ENCODE peak calls at places on chromosomes 6 and 20, in ten cellular contexts. One of them, this sample, is unnamed.

GRCh38 chr6:169225887-169226286 is 27.8 kb downstream of the THBS2 start:
- DNase-seq in neural progenitor cell: no peak
- DNase-seq in kidney tubule cell: no peak
- DNase-seq in activated CD4-positive, CD25-positive, alpha-beta regulatory T cell: no peak
- DNase-seq in ACHN: no peak
- DNase-seq in EL: no peak
- DNase-seq in stimulated activated CD8-positive, alpha-beta memory T cell treated with anti-CD3 and anti-CD28 coated beads, Interleukin-7, amount 100 ng/mL, for 24 hours: no peak
- DNase-seq in myocyte: no peak
- DNase-seq in endothelial cell: no peak
- DNase-seq in hippocampal formation: no peak
- DNase-seq in this sample: no peak

GRCh38 chr6:159760602-159761057 is 1.2 kb upstream of the ACAT2 start:
- DNase-seq in neural progenitor cell: peak
- DNase-seq in kidney tubule cell: peak
- DNase-seq in activated CD4-positive, CD25-positive, alpha-beta regulatory T cell: no peak
- DNase-seq in ACHN: peak
- DNase-seq in EL: peak
- DNase-seq in stimulated activated CD8-positive, alpha-beta memory T cell treated with anti-CD3 and anti-CD28 coated beads, Interleukin-7, amount 100 ng/mL, for 24 hours: no peak
- DNase-seq in myocyte: peak
- DNase-seq in endothelial cell: peak
- DNase-seq in hippocampal formation: no peak
- DNase-seq in this sample: peak

GRCh38 chr6:119022796-119023195 is 55.7 kb downstream of the FAM184A start:
- DNase-seq in neural progenitor cell: no peak
- DNase-seq in kidney tubule cell: no peak
- DNase-seq in activated CD4-positive, CD25-positive, alpha-beta regulatory T cell: no peak
- DNase-seq in ACHN: no peak
- DNase-seq in EL: no peak
- DNase-seq in stimulated activated CD8-positive, alpha-beta memory T cell treated with anti-CD3 and anti-CD28 coated beads, Interleukin-7, amount 100 ng/mL, for 24 hours: no peak
- DNase-seq in myocyte: no peak
- DNase-seq in endothelial cell: no peak
- DNase-seq in hippocampal formation: no peak
- DNase-seq in this sample: no peak

GRCh38 chr6:44704240-44705150 is 317.0 kb downstream of the CDC5L start:
- DNase-seq in neural progenitor cell: no peak
- DNase-seq in kidney tubule cell: no peak
- DNase-seq in activated CD4-positive, CD25-positive, alpha-beta regulatory T cell: no peak
- DNase-seq in ACHN: no peak
- DNase-seq in EL: no peak
- DNase-seq in stimulated activated CD8-positive, alpha-beta memory T cell treated with anti-CD3 and anti-CD28 coated beads, Interleukin-7, amount 100 ng/mL, for 24 hours: peak
- DNase-seq in myocyte: peak
- DNase-seq in endothelial cell: no peak
- DNase-seq in hippocampal formation: no peak
- DNase-seq in this sample: no peak

GRCh38 chr6:127129281-127129680 is 10.8 kb downstream of the RSPO3 start:
- DNase-seq in neural progenitor cell: no peak
- DNase-seq in kidney tubule cell: no peak
- DNase-seq in activated CD4-positive, CD25-positive, alpha-beta regulatory T cell: no peak
- DNase-seq in ACHN: no peak
- DNase-seq in EL: no peak
- DNase-seq in stimulated activated CD8-positive, alpha-beta memory T cell treated with anti-CD3 and anti-CD28 coated beads, Interleukin-7, amount 100 ng/mL, for 24 hours: no peak
- DNase-seq in myocyte: no peak
- DNase-seq in endothelial cell: no peak
- DNase-seq in hippocampal formation: no peak
- DNase-seq in this sample: no peak

GRCh38 chr6:150492507-150492906 is 107.2 kb upstream of the PLEKHG1 start:
- DNase-seq in neural progenitor cell: no peak
- DNase-seq in kidney tubule cell: peak
- DNase-seq in activated CD4-positive, CD25-positive, alpha-beta regulatory T cell: no peak
- DNase-seq in ACHN: peak
- DNase-seq in EL: no peak
- DNase-seq in stimulated activated CD8-positive, alpha-beta memory T cell treated with anti-CD3 and anti-CD28 coated beads, Interleukin-7, amount 100 ng/mL, for 24 hours: no peak
- DNase-seq in myocyte: no peak
- DNase-seq in endothelial cell: no peak
- DNase-seq in hippocampal formation: no peak
- DNase-seq in this sample: peak

GRCh38 chr20:62739581-62740285 is 31.1 kb downstream of the NTSR1 start:
- DNase-seq in neural progenitor cell: no peak
- DNase-seq in kidney tubule cell: no peak
- DNase-seq in activated CD4-positive, CD25-positive, alpha-beta regulatory T cell: peak
- DNase-seq in ACHN: no peak
- DNase-seq in EL: peak
- DNase-seq in stimulated activated CD8-positive, alpha-beta memory T cell treated with anti-CD3 and anti-CD28 coated beads, Interleukin-7, amount 100 ng/mL, for 24 hours: peak
- DNase-seq in myocyte: peak
- DNase-seq in endothelial cell: no peak
- DNase-seq in hippocampal formation: no peak
- DNase-seq in this sample: no peak

GRCh38 chr6:3455121-3455489 is 1.7 kb downstream of the SLC22A23 start:
- DNase-seq in neural progenitor cell: no peak
- DNase-seq in kidney tubule cell: no peak
- DNase-seq in activated CD4-positive, CD25-positive, alpha-beta regulatory T cell: no peak
- DNase-seq in ACHN: no peak
- DNase-seq in EL: no peak
- DNase-seq in stimulated activated CD8-positive, alpha-beta memory T cell treated with anti-CD3 and anti-CD28 coated beads, Interleukin-7, amount 100 ng/mL, for 24 hours: no peak
- DNase-seq in myocyte: no peak
- DNase-seq in endothelial cell: no peak
- DNase-seq in hippocampal formation: no peak
- DNase-seq in this sample: peak

GRCh38 chr6:15881150-15881549 is 218.3 kb upstream of the DTNBP1 start:
- DNase-seq in neural progenitor cell: no peak
- DNase-seq in kidney tubule cell: no peak
- DNase-seq in activated CD4-positive, CD25-positive, alpha-beta regulatory T cell: no peak
- DNase-seq in ACHN: no peak
- DNase-seq in EL: no peak
- DNase-seq in stimulated activated CD8-positive, alpha-beta memory T cell treated with anti-CD3 and anti-CD28 coated beads, Interleukin-7, amount 100 ng/mL, for 24 hours: no peak
- DNase-seq in myocyte: no peak
- DNase-seq in endothelial cell: no peak
- DNase-seq in hippocampal formation: peak
- DNase-seq in this sample: no peak

GRCh38 chr6:3612341-3613041 is 139.0 kb downstream of the PXDC1 start:
- DNase-seq in neural progenitor cell: no peak
- DNase-seq in kidney tubule cell: peak
- DNase-seq in activated CD4-positive, CD25-positive, alpha-beta regulatory T cell: no peak
- DNase-seq in ACHN: peak
- DNase-seq in EL: peak
- DNase-seq in stimulated activated CD8-positive, alpha-beta memory T cell treated with anti-CD3 and anti-CD28 coated beads, Interleukin-7, amount 100 ng/mL, for 24 hours: no peak
- DNase-seq in myocyte: peak
- DNase-seq in endothelial cell: no peak
- DNase-seq in hippocampal formation: no peak
- DNase-seq in this sample: peak

GRCh38 chr6:107576852-107577251 is 86.9 kb downstream of the SOBP start:
- DNase-seq in neural progenitor cell: no peak
- DNase-seq in kidney tubule cell: peak
- DNase-seq in activated CD4-positive, CD25-positive, alpha-beta regulatory T cell: no peak
- DNase-seq in ACHN: peak
- DNase-seq in EL: peak
- DNase-seq in stimulated activated CD8-positive, alpha-beta memory T cell treated with anti-CD3 and anti-CD28 coated beads, Interleukin-7, amount 100 ng/mL, for 24 hours: no peak
- DNase-seq in myocyte: peak
- DNase-seq in endothelial cell: no peak
- DNase-seq in hippocampal formation: no peak
- DNase-seq in this sample: peak

GRCh38 chr6:65004283-65004682 is 702.7 kb downstream of the EYS start:
- DNase-seq in neural progenitor cell: no peak
- DNase-seq in kidney tubule cell: no peak
- DNase-seq in activated CD4-positive, CD25-positive, alpha-beta regulatory T cell: no peak
- DNase-seq in ACHN: no peak
- DNase-seq in EL: no peak
- DNase-seq in stimulated activated CD8-positive, alpha-beta memory T cell treated with anti-CD3 and anti-CD28 coated beads, Interleukin-7, amount 100 ng/mL, for 24 hours: no peak
- DNase-seq in myocyte: no peak
- DNase-seq in endothelial cell: no peak
- DNase-seq in hippocampal formation: no peak
- DNase-seq in this sample: no peak

GRCh38 chr6:85360794-85361642 is 88.9 kb upstream of the NT5E start:
- DNase-seq in neural progenitor cell: no peak
- DNase-seq in kidney tubule cell: peak
- DNase-seq in activated CD4-positive, CD25-positive, alpha-beta regulatory T cell: no peak
- DNase-seq in ACHN: peak
- DNase-seq in EL: peak
- DNase-seq in stimulated activated CD8-positive, alpha-beta memory T cell treated with anti-CD3 and anti-CD28 coated beads, Interleukin-7, amount 100 ng/mL, for 24 hours: no peak
- DNase-seq in myocyte: peak
- DNase-seq in endothelial cell: no peak
- DNase-seq in hippocampal formation: no peak
- DNase-seq in this sample: peak

GRCh38 chr20:49704932-49705336 is 8.7 kb downstream of the B4GALT5 start:
- DNase-seq in neural progenitor cell: no peak
- DNase-seq in kidney tubule cell: no peak
- DNase-seq in activated CD4-positive, CD25-positive, alpha-beta regulatory T cell: no peak
- DNase-seq in ACHN: no peak
- DNase-seq in EL: no peak
- DNase-seq in stimulated activated CD8-positive, alpha-beta memory T cell treated with anti-CD3 and anti-CD28 coated beads, Interleukin-7, amount 100 ng/mL, for 24 hours: no peak
- DNase-seq in myocyte: no peak
- DNase-seq in endothelial cell: no peak
- DNase-seq in hippocampal formation: no peak
- DNase-seq in this sample: no peak

GRCh38 chr6:91387290-91388062 is 800.6 kb upstream of the MAP3K7 start:
- DNase-seq in neural progenitor cell: peak
- DNase-seq in kidney tubule cell: no peak
- DNase-seq in activated CD4-positive, CD25-positive, alpha-beta regulatory T cell: no peak
- DNase-seq in ACHN: no peak
- DNase-seq in EL: no peak
- DNase-seq in stimulated activated CD8-positive, alpha-beta memory T cell treated with anti-CD3 and anti-CD28 coated beads, Interleukin-7, amount 100 ng/mL, for 24 hours: no peak
- DNase-seq in myocyte: no peak
- DNase-seq in endothelial cell: peak
- DNase-seq in hippocampal formation: no peak
- DNase-seq in this sample: no peak

GRCh38 chr6:14386263-14386981 is 268.9 kb downstream of the CD83 start:
- DNase-seq in neural progenitor cell: no peak
- DNase-seq in kidney tubule cell: no peak
- DNase-seq in activated CD4-positive, CD25-positive, alpha-beta regulatory T cell: no peak
- DNase-seq in ACHN: no peak
- DNase-seq in EL: no peak
- DNase-seq in stimulated activated CD8-positive, alpha-beta memory T cell treated with anti-CD3 and anti-CD28 coated beads, Interleukin-7, amount 100 ng/mL, for 24 hours: no peak
- DNase-seq in myocyte: no peak
- DNase-seq in endothelial cell: no peak
- DNase-seq in hippocampal formation: no peak
- DNase-seq in this sample: no peak

GRCh38 chr20:59604770-59605665 is 678 bp downstream of the PHACTR3 start:
- DNase-seq in neural progenitor cell: peak
- DNase-seq in kidney tubule cell: peak
- DNase-seq in activated CD4-positive, CD25-positive, alpha-beta regulatory T cell: no peak
- DNase-seq in ACHN: no peak
- DNase-seq in EL: no peak
- DNase-seq in stimulated activated CD8-positive, alpha-beta memory T cell treated with anti-CD3 and anti-CD28 coated beads, Interleukin-7, amount 100 ng/mL, for 24 hours: no peak
- DNase-seq in myocyte: no peak
- DNase-seq in endothelial cell: peak
- DNase-seq in hippocampal formation: peak
- DNase-seq in this sample: no peak

GRCh38 chr6:36067374-36068011 is 39.9 kb downstream of the MAPK14 start:
- DNase-seq in neural progenitor cell: no peak
- DNase-seq in kidney tubule cell: no peak
- DNase-seq in activated CD4-positive, CD25-positive, alpha-beta regulatory T cell: no peak
- DNase-seq in ACHN: no peak
- DNase-seq in EL: no peak
- DNase-seq in stimulated activated CD8-positive, alpha-beta memory T cell treated with anti-CD3 and anti-CD28 coated beads, Interleukin-7, amount 100 ng/mL, for 24 hours: no peak
- DNase-seq in myocyte: no peak
- DNase-seq in endothelial cell: no peak
- DNase-seq in hippocampal formation: no peak
- DNase-seq in this sample: peak

GRCh38 chr6:132962936-132963579 is 148.7 kb downstream of the RPS12 start:
- DNase-seq in neural progenitor cell: peak
- DNase-seq in kidney tubule cell: peak
- DNase-seq in activated CD4-positive, CD25-positive, alpha-beta regulatory T cell: peak
- DNase-seq in ACHN: peak
- DNase-seq in EL: peak
- DNase-seq in stimulated activated CD8-positive, alpha-beta memory T cell treated with anti-CD3 and anti-CD28 coated beads, Interleukin-7, amount 100 ng/mL, for 24 hours: peak
- DNase-seq in myocyte: peak
- DNase-seq in endothelial cell: peak
- DNase-seq in hippocampal formation: peak
- DNase-seq in this sample: peak

GRCh38 chr20:46583411-46584214 is 33.2 kb upstream of the OCSTAMP start:
- DNase-seq in neural progenitor cell: peak
- DNase-seq in kidney tubule cell: no peak
- DNase-seq in activated CD4-positive, CD25-positive, alpha-beta regulatory T cell: no peak
- DNase-seq in ACHN: no peak
- DNase-seq in EL: no peak
- DNase-seq in stimulated activated CD8-positive, alpha-beta memory T cell treated with anti-CD3 and anti-CD28 coated beads, Interleukin-7, amount 100 ng/mL, for 24 hours: no peak
- DNase-seq in myocyte: no peak
- DNase-seq in endothelial cell: no peak
- DNase-seq in hippocampal formation: peak
- DNase-seq in this sample: no peak

GRCh38 chr20:32062776-32063170 is 10.7 kb downstream of the HCK start:
- DNase-seq in neural progenitor cell: no peak
- DNase-seq in kidney tubule cell: no peak
- DNase-seq in activated CD4-positive, CD25-positive, alpha-beta regulatory T cell: no peak
- DNase-seq in ACHN: no peak
- DNase-seq in EL: no peak
- DNase-seq in stimulated activated CD8-positive, alpha-beta memory T cell treated with anti-CD3 and anti-CD28 coated beads, Interleukin-7, amount 100 ng/mL, for 24 hours: no peak
- DNase-seq in myocyte: no peak
- DNase-seq in endothelial cell: no peak
- DNase-seq in hippocampal formation: peak
- DNase-seq in this sample: no peak

GRCh38 chr6:154292855-154293519 is 63.6 kb downstream of the IPCEF1 start:
- DNase-seq in neural progenitor cell: no peak
- DNase-seq in kidney tubule cell: peak
- DNase-seq in activated CD4-positive, CD25-positive, alpha-beta regulatory T cell: no peak
- DNase-seq in ACHN: peak
- DNase-seq in EL: peak
- DNase-seq in stimulated activated CD8-positive, alpha-beta memory T cell treated with anti-CD3 and anti-CD28 coated beads, Interleukin-7, amount 100 ng/mL, for 24 hours: no peak
- DNase-seq in myocyte: no peak
- DNase-seq in endothelial cell: no peak
- DNase-seq in hippocampal formation: no peak
- DNase-seq in this sample: peak

GRCh38 chr6:157239671-157240058 is 83.7 kb downstream of the TMEM242 start:
- DNase-seq in neural progenitor cell: no peak
- DNase-seq in kidney tubule cell: no peak
- DNase-seq in activated CD4-positive, CD25-positive, alpha-beta regulatory T cell: no peak
- DNase-seq in ACHN: no peak
- DNase-seq in EL: no peak
- DNase-seq in stimulated activated CD8-positive, alpha-beta memory T cell treated with anti-CD3 and anti-CD28 coated beads, Interleukin-7, amount 100 ng/mL, for 24 hours: no peak
- DNase-seq in myocyte: no peak
- DNase-seq in endothelial cell: no peak
- DNase-seq in hippocampal formation: no peak
- DNase-seq in this sample: no peak

GRCh38 chr6:148440877-148441453 is 98.3 kb downstream of the SASH1 start:
- DNase-seq in neural progenitor cell: peak
- DNase-seq in kidney tubule cell: peak
- DNase-seq in activated CD4-positive, CD25-positive, alpha-beta regulatory T cell: no peak
- DNase-seq in ACHN: peak
- DNase-seq in EL: peak
- DNase-seq in stimulated activated CD8-positive, alpha-beta memory T cell treated with anti-CD3 and anti-CD28 coated beads, Interleukin-7, amount 100 ng/mL, for 24 hours: no peak
- DNase-seq in myocyte: peak
- DNase-seq in endothelial cell: no peak
- DNase-seq in hippocampal formation: no peak
- DNase-seq in this sample: peak

GRCh38 chr6:143745160-143746133 is 67.7 kb downstream of the PHACTR2 start:
- DNase-seq in neural progenitor cell: peak
- DNase-seq in kidney tubule cell: peak
- DNase-seq in activated CD4-positive, CD25-positive, alpha-beta regulatory T cell: no peak
- DNase-seq in ACHN: peak
- DNase-seq in EL: peak
- DNase-seq in stimulated activated CD8-positive, alpha-beta memory T cell treated with anti-CD3 and anti-CD28 coated beads, Interleukin-7, amount 100 ng/mL, for 24 hours: no peak
- DNase-seq in myocyte: peak
- DNase-seq in endothelial cell: peak
- DNase-seq in hippocampal formation: no peak
- DNase-seq in this sample: no peak

GRCh38 chr6:134235937-134236751 is 81.8 kb downstream of the SGK1 start:
- DNase-seq in neural progenitor cell: no peak
- DNase-seq in kidney tubule cell: peak
- DNase-seq in activated CD4-positive, CD25-positive, alpha-beta regulatory T cell: no peak
- DNase-seq in ACHN: no peak
- DNase-seq in EL: peak
- DNase-seq in stimulated activated CD8-positive, alpha-beta memory T cell treated with anti-CD3 and anti-CD28 coated beads, Interleukin-7, amount 100 ng/mL, for 24 hours: no peak
- DNase-seq in myocyte: no peak
- DNase-seq in endothelial cell: no peak
- DNase-seq in hippocampal formation: no peak
- DNase-seq in this sample: peak

GRCh38 chr20:1588166-1588868 is 30.8 kb upstream of the SIRPD start:
- DNase-seq in neural progenitor cell: no peak
- DNase-seq in kidney tubule cell: no peak
- DNase-seq in activated CD4-positive, CD25-positive, alpha-beta regulatory T cell: no peak
- DNase-seq in ACHN: no peak
- DNase-seq in EL: no peak
- DNase-seq in stimulated activated CD8-positive, alpha-beta memory T cell treated with anti-CD3 and anti-CD28 coated beads, Interleukin-7, amount 100 ng/mL, for 24 hours: no peak
- DNase-seq in myocyte: no peak
- DNase-seq in endothelial cell: no peak
- DNase-seq in hippocampal formation: peak
- DNase-seq in this sample: peak

GRCh38 chr6:156687875-156688549 is 89.2 kb upstream of the ARID1B start:
- DNase-seq in neural progenitor cell: peak
- DNase-seq in kidney tubule cell: peak
- DNase-seq in activated CD4-positive, CD25-positive, alpha-beta regulatory T cell: no peak
- DNase-seq in ACHN: no peak
- DNase-seq in EL: peak
- DNase-seq in stimulated activated CD8-positive, alpha-beta memory T cell treated with anti-CD3 and anti-CD28 coated beads, Interleukin-7, amount 100 ng/mL, for 24 hours: no peak
- DNase-seq in myocyte: peak
- DNase-seq in endothelial cell: peak
- DNase-seq in hippocampal formation: peak
- DNase-seq in this sample: no peak